ENCODE peak calls at places on chromosomes 6 and 20, in eight cellular contexts. One of them, this sample, is unnamed.

GRCh38 chr20:53074811-53075314 is 102.7 kb downstream of the TSHZ2 start:
- DNase-seq in GM23248: peak
- DNase-seq in upper lobe of right lung: no peak
- DNase-seq in hepatocyte: no peak
- DNase-seq in RWPE1: peak
- DNase-seq in A549: no peak
- DNase-seq in PC-9: no peak
- DNase-seq in pancreas: no peak
- DNase-seq in this sample: no peak

GRCh38 chr6:129981598-129981997 is 36.8 kb upstream of the L3MBTL3 start:
- DNase-seq in GM23248: no peak
- DNase-seq in upper lobe of right lung: no peak
- DNase-seq in hepatocyte: no peak
- DNase-seq in RWPE1: no peak
- DNase-seq in A549: peak
- DNase-seq in PC-9: no peak
- DNase-seq in pancreas: no peak
- DNase-seq in this sample: no peak

GRCh38 chr6:106972500-106972899 is 2.0 kb downstream of the CD24 start:
- DNase-seq in GM23248: no peak
- DNase-seq in upper lobe of right lung: no peak
- DNase-seq in hepatocyte: peak
- DNase-seq in RWPE1: no peak
- DNase-seq in A549: peak
- DNase-seq in PC-9: no peak
- DNase-seq in pancreas: no peak
- DNase-seq in this sample: no peak

GRCh38 chr6:127811939-127812338 is 88.9 kb downstream of the THEMIS start:
- DNase-seq in GM23248: no peak
- DNase-seq in upper lobe of right lung: no peak
- DNase-seq in hepatocyte: no peak
- DNase-seq in RWPE1: no peak
- DNase-seq in A549: no peak
- DNase-seq in PC-9: no peak
- DNase-seq in pancreas: no peak
- DNase-seq in this sample: no peak

GRCh38 chr20:63481503-63481902 is 9.0 kb upstream of the KCNQ2 start:
- DNase-seq in GM23248: no peak
- DNase-seq in upper lobe of right lung: no peak
- DNase-seq in hepatocyte: no peak
- DNase-seq in RWPE1: no peak
- DNase-seq in A549: no peak
- DNase-seq in PC-9: no peak
- DNase-seq in pancreas: no peak
- DNase-seq in this sample: no peak

GRCh38 chr6:4296552-4296951 is 161.2 kb upstream of the ECI2 start:
- DNase-seq in GM23248: no peak
- DNase-seq in upper lobe of right lung: no peak
- DNase-seq in hepatocyte: no peak
- DNase-seq in RWPE1: no peak
- DNase-seq in A549: no peak
- DNase-seq in PC-9: no peak
- DNase-seq in pancreas: no peak
- DNase-seq in this sample: no peak

GRCh38 chr6:159862103-159862502 is 28.7 kb upstream of the MAS1 start:
- DNase-seq in GM23248: no peak
- DNase-seq in upper lobe of right lung: no peak
- DNase-seq in hepatocyte: no peak
- DNase-seq in RWPE1: no peak
- DNase-seq in A549: no peak
- DNase-seq in PC-9: no peak
- DNase-seq in pancreas: no peak
- DNase-seq in this sample: no peak

GRCh38 chr6:162377735-162378134 is 349.8 kb downstream of the PRKN start:
- DNase-seq in GM23248: peak
- DNase-seq in upper lobe of right lung: no peak
- DNase-seq in hepatocyte: no peak
- DNase-seq in RWPE1: no peak
- DNase-seq in A549: no peak
- DNase-seq in PC-9: no peak
- DNase-seq in pancreas: no peak
- DNase-seq in this sample: no peak

GRCh38 chr6:107033136-107033535 is 5.1 kb downstream of the MTRES1 start:
- DNase-seq in GM23248: peak
- DNase-seq in upper lobe of right lung: no peak
- DNase-seq in hepatocyte: no peak
- DNase-seq in RWPE1: no peak
- DNase-seq in A549: no peak
- DNase-seq in PC-9: no peak
- DNase-seq in pancreas: no peak
- DNase-seq in this sample: no peak

GRCh38 chr6:111276736-111277135 is 189.4 kb downstream of the SLC16A10 start:
- DNase-seq in GM23248: no peak
- DNase-seq in upper lobe of right lung: no peak
- DNase-seq in hepatocyte: no peak
- DNase-seq in RWPE1: no peak
- DNase-seq in A549: no peak
- DNase-seq in PC-9: peak
- DNase-seq in pancreas: no peak
- DNase-seq in this sample: no peak

GRCh38 chr6:47343631-47344421 is 34.1 kb upstream of the TNFRSF21 start:
- DNase-seq in GM23248: no peak
- DNase-seq in upper lobe of right lung: no peak
- DNase-seq in hepatocyte: peak
- DNase-seq in RWPE1: no peak
- DNase-seq in A549: no peak
- DNase-seq in PC-9: peak
- DNase-seq in pancreas: no peak
- DNase-seq in this sample: no peak

GRCh38 chr6:148657053-148657452 is 89.8 kb upstream of the UST start:
- DNase-seq in GM23248: peak
- DNase-seq in upper lobe of right lung: no peak
- DNase-seq in hepatocyte: peak
- DNase-seq in RWPE1: no peak
- DNase-seq in A549: no peak
- DNase-seq in PC-9: no peak
- DNase-seq in pancreas: no peak
- DNase-seq in this sample: no peak

DNA sequence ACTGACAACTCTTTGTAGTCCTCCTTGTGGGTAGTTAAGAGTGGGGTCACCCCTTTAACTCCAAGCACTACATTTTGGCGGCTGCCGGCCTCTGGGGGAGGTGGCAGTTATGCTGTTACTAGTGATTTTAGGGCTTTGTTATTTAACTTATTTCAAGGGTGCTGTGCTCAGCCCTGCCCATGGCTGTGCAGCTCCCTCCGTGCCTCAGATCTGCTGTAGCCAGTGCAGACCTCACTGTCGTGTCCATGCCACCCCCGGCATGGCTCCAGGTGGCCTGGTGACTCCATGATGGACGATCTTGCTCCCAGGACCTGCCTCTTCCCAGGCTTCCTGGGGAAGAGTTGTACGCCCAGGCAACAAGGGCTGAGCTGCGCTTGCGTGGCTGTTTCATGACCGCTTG is 15.4 kb downstream of the UQCC2 start:
- DNase-seq in GM23248: no peak
- DNase-seq in upper lobe of right lung: no peak
- DNase-seq in hepatocyte: no peak
- DNase-seq in RWPE1: no peak
- DNase-seq in A549: no peak
- DNase-seq in PC-9: no peak
- DNase-seq in pancreas: no peak
- DNase-seq in this sample: no peak
- H3K27ac ChIP-seq in GM23248: peak
- H3K27ac ChIP-seq in upper lobe of right lung: peak
- H3K27ac ChIP-seq in hepatocyte: no peak
- H3K27ac ChIP-seq in RWPE1: peak
- H3K27ac ChIP-seq in A549: no peak
- H3K27ac ChIP-seq in PC-9: no peak
- H3K27ac ChIP-seq in pancreas: no peak
- H3K27ac ChIP-seq in this sample: peak

GRCh38 chr20:49578436-49578835 is 10.5 kb upstream of the PTGIS start:
- DNase-seq in GM23248: no peak
- DNase-seq in upper lobe of right lung: peak
- DNase-seq in hepatocyte: no peak
- DNase-seq in RWPE1: no peak
- DNase-seq in A549: no peak
- DNase-seq in PC-9: no peak
- DNase-seq in pancreas: no peak
- DNase-seq in this sample: no peak
- H3K27ac ChIP-seq in GM23248: no peak
- H3K27ac ChIP-seq in upper lobe of right lung: no peak
- H3K27ac ChIP-seq in hepatocyte: no peak
- H3K27ac ChIP-seq in RWPE1: no peak
- H3K27ac ChIP-seq in A549: peak
- H3K27ac ChIP-seq in PC-9: no peak
- H3K27ac ChIP-seq in pancreas: no peak
- H3K27ac ChIP-seq in this sample: no peak

DNA sequence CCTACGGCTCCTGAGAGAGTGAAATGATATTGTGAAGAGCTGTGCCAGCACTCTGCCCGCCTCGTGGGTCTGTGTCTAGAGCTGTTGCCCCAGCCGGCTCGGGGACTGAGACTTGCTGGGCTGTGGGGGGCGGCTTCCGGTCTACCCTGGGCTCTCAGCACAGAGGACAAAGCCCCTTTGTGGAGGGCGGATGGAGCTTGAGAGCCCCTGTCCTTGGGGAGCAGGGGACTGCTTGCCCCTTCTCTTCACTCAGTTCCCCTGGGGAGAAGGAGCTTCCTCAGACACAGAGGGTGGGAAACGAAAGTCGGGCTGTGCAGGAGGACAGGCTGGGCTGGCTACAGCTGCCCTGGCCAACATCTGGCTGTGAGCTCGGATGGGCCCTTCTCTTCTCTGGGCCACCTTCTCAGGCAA is 11.0 kb downstream of the SRC start:
- DNase-seq in GM23248: no peak
- DNase-seq in upper lobe of right lung: peak
- DNase-seq in hepatocyte: no peak
- DNase-seq in RWPE1: no peak
- DNase-seq in A549: no peak
- DNase-seq in PC-9: no peak
- DNase-seq in pancreas: peak
- DNase-seq in this sample: no peak
- H3K27ac ChIP-seq in GM23248: no peak
- H3K27ac ChIP-seq in upper lobe of right lung: peak
- H3K27ac ChIP-seq in hepatocyte: no peak
- H3K27ac ChIP-seq in RWPE1: peak
- H3K27ac ChIP-seq in A549: peak
- H3K27ac ChIP-seq in PC-9: no peak
- H3K27ac ChIP-seq in pancreas: no peak
- H3K27ac ChIP-seq in this sample: peak

GRCh38 chr20:44431118-44431501 is 44.6 kb upstream of the TTPAL start:
- DNase-seq in GM23248: no peak
- DNase-seq in upper lobe of right lung: no peak
- DNase-seq in hepatocyte: no peak
- DNase-seq in RWPE1: no peak
- DNase-seq in A549: no peak
- DNase-seq in PC-9: no peak
- DNase-seq in pancreas: no peak
- DNase-seq in this sample: no peak

GRCh38 chr20:44429419-44430269 is 46.0 kb upstream of the TTPAL start:
- DNase-seq in GM23248: no peak
- DNase-seq in upper lobe of right lung: no peak
- DNase-seq in hepatocyte: no peak
- DNase-seq in RWPE1: no peak
- DNase-seq in A549: no peak
- DNase-seq in PC-9: no peak
- DNase-seq in pancreas: no peak
- DNase-seq in this sample: no peak

GRCh38 chr20:44432618-44433577 is 42.8 kb upstream of the TTPAL start:
- DNase-seq in GM23248: no peak
- DNase-seq in upper lobe of right lung: no peak
- DNase-seq in hepatocyte: no peak
- DNase-seq in RWPE1: no peak
- DNase-seq in A549: no peak
- DNase-seq in PC-9: no peak
- DNase-seq in pancreas: no peak
- DNase-seq in this sample: no peak

GRCh38 chr20:44430270-44431065 is 45.2 kb upstream of the TTPAL start:
- DNase-seq in GM23248: no peak
- DNase-seq in upper lobe of right lung: no peak
- DNase-seq in hepatocyte: no peak
- DNase-seq in RWPE1: no peak
- DNase-seq in A549: no peak
- DNase-seq in PC-9: no peak
- DNase-seq in pancreas: no peak
- DNase-seq in this sample: no peak

DNA sequence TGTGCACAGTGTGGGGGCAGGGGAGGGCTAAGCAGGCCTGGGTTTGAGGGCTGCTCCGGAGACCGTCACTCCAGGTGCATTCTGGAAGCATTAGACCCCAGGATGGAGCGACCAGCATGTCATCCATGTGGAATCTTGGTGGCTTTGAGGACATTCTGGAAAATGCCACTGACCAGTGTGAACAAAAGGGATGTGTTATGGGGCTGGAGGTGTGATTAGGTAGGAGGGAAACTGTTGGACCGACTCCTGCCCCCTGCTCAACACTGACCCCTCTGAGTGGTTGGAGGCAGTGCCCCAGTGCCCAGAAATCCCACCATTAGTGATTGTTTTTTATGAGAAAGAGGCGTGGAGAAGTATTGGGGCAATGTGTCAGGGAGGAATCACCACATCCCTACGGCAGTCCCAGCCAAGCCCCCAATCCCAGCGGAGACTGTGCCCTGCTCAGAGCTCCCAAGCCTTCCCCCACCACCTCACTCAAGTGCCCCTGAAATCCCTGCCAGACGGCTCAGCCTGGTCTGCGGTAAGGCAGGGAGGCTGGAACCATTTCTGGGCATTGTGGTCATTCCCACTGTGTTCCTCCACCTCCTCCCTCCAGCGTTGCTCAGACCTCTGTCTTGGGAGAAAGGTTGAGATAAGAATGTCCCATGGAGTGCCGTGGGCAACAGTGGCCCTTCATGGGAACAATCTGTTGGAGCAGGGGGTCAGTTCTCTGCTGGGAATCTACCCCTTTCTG is 44.0 kb upstream of the TTPAL start:
- DNase-seq in GM23248: no peak
- DNase-seq in upper lobe of right lung: no peak
- DNase-seq in hepatocyte: no peak
- DNase-seq in RWPE1: no peak
- DNase-seq in A549: no peak
- DNase-seq in PC-9: no peak
- DNase-seq in pancreas: no peak
- DNase-seq in this sample: no peak
- H3K27ac ChIP-seq in GM23248: no peak
- H3K27ac ChIP-seq in upper lobe of right lung: no peak
- H3K27ac ChIP-seq in hepatocyte: peak
- H3K27ac ChIP-seq in RWPE1: no peak
- H3K27ac ChIP-seq in A549: no peak
- H3K27ac ChIP-seq in PC-9: no peak
- H3K27ac ChIP-seq in pancreas: no peak
- H3K27ac ChIP-seq in this sample: no peak